ENCODE peak calls at places on chromosome 7, in four cellular contexts. C is HEK293T, X is K562, U is HepG2. B is an unnamed sample.
A peak's percentile ranks its signal among the peaks of the same experiment; 100 is the strongest.

GRCh38 chr7:129825554-129826267 is 127.0 kb downstream of the UBE2H start:
- DNase-seq in C (peak; percentile 87), X (peak; percentile 98), U (peak; percentile 55), B (peak; percentile 91)

GRCh38 chr7:101681170-101682007 is 52.3 kb upstream of the MYL10 start:
- DNase-seq in C (no peak), U (no peak), X (no peak), B (no peak)

GRCh38 chr7:102270176-102270887 is 16.3 kb upstream of the SH2B2 start:
- DNase-seq in C (no peak), X (no peak), U (no peak), B (no peak)

GRCh38 chr7:128783143-128783799 is 7.7 kb upstream of the OPN1SW start:
- DNase-seq in X (peak; percentile 93), C (peak; percentile 78), U (peak; percentile 61), B (peak; percentile 93)

GRCh38 chr7:103887853-103888602 is 101.4 kb downstream of the RELN start:
- DNase-seq in X (peak; percentile 50), C (peak; percentile 8), U (peak; percentile 10), B (no peak)

GRCh38 chr7:103613655-103614642 is 167.9 kb upstream of the SLC26A5 start:
- DNase-seq in X (peak; percentile 28), U (peak; percentile 34), C (no peak), B (no peak)

GRCh38 chr7:85471740-85472139 is 284.9 kb upstream of the SEMA3D start:
- DNase-seq in X (no peak), C (no peak), U (no peak), B (no peak)

GRCh38 chr7:124671976-124672375 is 93.6 kb downstream of the GPR37 start:
- DNase-seq in C (no peak), U (no peak), X (no peak), B (no peak)

GRCh38 chr7:102464577-102465280 is at the start of the genes ALKBH4 and LRWD1:
- DNase-seq in U (peak; percentile 82), C (peak; percentile 99), X (peak; percentile 100), B (peak; percentile 91)

GRCh38 chr7:43700059-43700501 is 29.2 kb downstream of the COA1 start:
- DNase-seq in C (peak; percentile 37), X (no peak), U (peak; percentile 46), B (no peak)

GRCh38 chr7:67573639-67574038 is 577.0 kb downstream of the TYW1 start:
- DNase-seq in X (no peak), C (no peak), U (no peak), B (no peak)

GRCh38 chr7:142645777-142646176 is 103.5 kb upstream of the PRSS1 start:
- DNase-seq in C (no peak), U (no peak), X (no peak), B (no peak)

GRCh38 chr7:142642316-142642715 is 107.0 kb upstream of the PRSS1 start:
- DNase-seq in C (no peak), U (no peak), X (no peak), B (no peak)

GRCh38 chr7:142647749-142648148 is 101.5 kb upstream of the PRSS1 start:
- DNase-seq in U (no peak), C (no peak), X (no peak), B (no peak)

DNA sequence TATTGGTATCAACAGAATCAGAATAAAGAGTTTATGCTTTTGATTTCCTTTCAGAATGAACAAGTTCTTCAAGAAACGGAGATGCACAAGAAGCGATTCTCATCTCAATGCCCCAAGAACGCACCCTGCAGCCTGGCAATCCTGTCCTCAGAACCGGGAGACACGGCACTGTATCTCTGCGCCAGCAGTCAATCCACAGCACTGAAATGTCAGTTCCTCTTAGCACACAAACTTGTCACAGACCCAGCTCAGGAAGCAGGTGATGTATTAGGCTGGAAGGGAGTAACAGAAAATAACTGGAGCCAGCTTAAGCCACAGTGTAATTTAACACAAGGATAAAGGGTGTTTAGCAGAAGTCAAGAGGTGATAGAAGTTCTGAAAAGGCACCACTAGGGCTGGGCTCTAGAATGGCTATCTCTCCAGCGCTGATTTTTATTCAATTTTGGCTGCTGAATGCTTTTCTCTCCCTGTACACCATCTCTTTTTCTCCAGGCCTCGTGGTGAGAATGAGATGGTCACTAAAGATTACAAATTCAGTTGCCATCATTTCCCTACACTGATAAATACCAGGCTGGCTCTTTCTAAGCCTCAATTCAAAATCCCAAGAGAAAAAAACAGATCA is 102.9 kb upstream of the PRSS1 start:
- DNase-seq in U (no peak), X (no peak), C (no peak), B (no peak)
- TF ChIP-seq ELF4 in U (no peak), X (no peak), C (no peak), B (no peak)

DNA sequence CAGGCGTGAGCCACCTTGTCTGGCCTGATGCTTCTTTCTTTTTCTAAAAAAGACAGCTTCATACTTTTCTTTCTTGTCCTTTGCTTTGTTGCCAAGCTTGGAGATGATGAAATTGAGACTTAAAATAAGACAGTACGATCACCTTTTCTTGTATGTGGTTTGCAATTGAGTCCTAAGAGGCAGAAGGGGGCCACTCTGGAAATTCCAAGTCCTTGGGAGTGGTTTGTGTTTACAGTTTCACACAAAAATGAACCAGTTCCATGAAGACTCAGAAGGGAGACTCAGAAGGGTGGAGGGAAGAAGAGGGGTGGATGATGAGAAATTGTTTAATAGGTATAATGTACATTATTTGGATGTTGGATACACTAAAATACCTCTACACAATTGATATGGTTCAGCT is 70.7 kb upstream of the TNS3 start:
- DNase-seq in U (no peak), C (no peak), X (no peak), B (no peak)
- TF ChIP-seq ELF4 in U (no peak), C (no peak), X (no peak), B (no peak)

GRCh38 chr7:143978585-143978984 is 21.5 kb upstream of the OR6B1 start:
- DNase-seq in X (no peak), C (no peak), U (no peak), B (no peak)
- TF ChIP-seq ELF4 in X (no peak), C (no peak), U (no peak), B (no peak)

DNA sequence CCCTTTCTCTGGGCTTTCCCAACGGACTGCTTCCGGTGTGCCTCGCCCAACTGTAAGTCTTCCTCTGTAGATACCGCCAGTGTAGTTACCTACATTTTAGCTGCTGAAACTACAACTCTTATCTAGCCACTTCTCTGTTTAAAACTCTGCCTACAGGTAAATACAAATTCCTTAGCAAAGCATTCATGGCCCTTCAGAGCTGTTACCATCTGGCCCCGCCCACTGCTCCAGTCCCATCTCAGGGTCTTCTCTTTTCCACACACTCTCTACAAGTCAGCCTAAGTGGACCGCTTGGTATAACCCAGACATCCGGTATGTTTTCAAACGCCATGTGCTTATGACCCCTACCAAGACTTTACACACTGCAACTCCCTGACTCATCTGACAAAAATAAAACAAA is 41.0 kb upstream of the LAMB4 start:
- DNase-seq in C (no peak), X (no peak), U (no peak), B (peak; percentile 21)
- TF ChIP-seq ELF4 in C (no peak), X (no peak), U (no peak), B (no peak)

DNA sequence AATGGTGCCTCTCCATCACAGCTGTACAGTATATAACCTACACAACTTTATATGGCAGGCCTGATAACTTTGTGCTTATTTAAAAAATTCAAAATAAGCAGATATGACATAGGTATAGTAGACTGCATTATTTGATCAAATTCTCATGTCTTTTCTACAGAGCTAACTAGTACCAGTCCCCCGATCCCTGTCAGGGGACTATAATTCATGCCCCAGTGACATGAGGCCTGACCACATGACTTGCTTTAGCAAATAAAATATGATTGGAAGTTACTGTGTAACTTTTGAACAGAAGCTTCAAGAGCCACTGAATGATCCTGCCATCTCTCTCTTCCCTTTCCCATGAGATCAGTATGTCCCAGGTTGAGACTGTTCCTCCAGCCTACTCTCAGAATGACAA is 49.2 kb upstream of the WNT2 start:
- DNase-seq in C (no peak), U (no peak), X (no peak), B (no peak)
- TF ChIP-seq ELF4 in C (no peak), U (no peak), X (no peak), B (no peak)

DNA sequence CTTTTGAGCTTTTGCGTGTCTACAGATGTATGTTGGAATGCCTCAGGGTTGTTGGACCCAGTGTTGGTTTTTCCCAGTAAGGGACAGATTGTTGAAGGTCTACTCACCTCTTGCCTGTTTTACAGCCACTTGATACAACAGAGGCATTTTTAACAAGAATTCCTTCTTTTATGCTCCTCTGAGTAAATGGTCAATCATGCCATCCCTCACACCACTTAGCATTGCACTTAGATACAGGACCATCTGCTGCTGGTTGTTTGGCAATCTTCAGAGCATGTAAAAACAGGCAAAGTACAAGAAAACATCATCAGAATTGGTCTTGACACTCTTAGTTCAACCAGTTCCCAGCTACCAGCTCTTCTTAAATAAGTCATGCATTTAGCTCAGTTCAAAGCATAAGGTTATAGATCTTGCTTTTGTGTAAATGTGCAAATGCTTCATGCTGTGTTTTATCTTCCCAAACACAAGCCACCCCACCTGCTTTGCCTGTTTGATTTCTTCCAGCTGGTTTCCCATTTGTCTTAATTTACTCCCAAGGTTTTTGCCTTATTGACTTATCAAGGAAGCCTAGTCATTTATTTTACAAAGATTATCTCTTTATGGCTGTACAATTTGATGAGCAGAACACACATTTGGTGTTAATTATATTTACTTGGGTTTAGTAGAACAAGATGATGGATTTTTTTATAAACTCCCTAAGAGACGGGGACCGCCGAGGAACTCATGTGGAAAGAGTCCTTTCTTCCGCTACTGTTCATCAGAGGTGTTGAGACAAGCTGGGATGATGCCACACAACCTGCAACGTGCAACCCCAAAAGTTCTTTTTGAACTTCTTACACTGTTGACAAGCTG is 136.6 kb downstream of the AHR start:
- DNase-seq in C (no peak), X (no peak), U (no peak), B (no peak)
- TF ChIP-seq ELF4 in C (no peak), X (no peak), U (no peak), B (no peak)